ENCODE peak calls at places on chromosomes 6 and 20, in nine cellular contexts. N, W, Y, V, P, F, I, K and Q are unnamed samples.

GRCh38 chr20:45359069-45359405 is 3.9 kb upstream of the SYS1 start:
- DNase-seq in V (no peak), P (peak), I (no peak), F (peak), Y (no peak), K (peak), W (no peak), N (no peak), Q (no peak)

GRCh38 chr20:58911970-58912369 is 59.5 kb downstream of the GNAS start:
- DNase-seq in I (no peak), F (no peak), W (no peak), P (no peak), N (no peak), Y (no peak), V (no peak), K (no peak), Q (no peak)

GRCh38 chr20:4951299-4951698 is 50.0 kb downstream of the SLC23A2 start:
- DNase-seq in Y (no peak), W (no peak), P (peak), V (no peak), F (no peak), K (peak), N (peak), I (no peak), Q (no peak)

GRCh38 chr6:27752038-27752885 is 159.9 kb downstream of the OR2B2 start:
- DNase-seq in F (peak), Y (peak), K (peak), N (peak), I (peak), P (peak), V (peak), W (no peak), Q (peak)

GRCh38 chr6:28167068-28167467 is 25.4 kb downstream of the ZKSCAN8 start:
- DNase-seq in V (no peak), N (peak), F (no peak), I (no peak), P (peak), K (peak), Y (no peak), W (no peak), Q (no peak)

GRCh38 chr6:13079096-13079758 is 249.1 kb downstream of the TBC1D7 start:
- DNase-seq in V (no peak), F (no peak), I (no peak), Y (no peak), K (no peak), P (no peak), N (no peak), W (no peak), Q (no peak)

GRCh38 chr6:133502451-133503259 is 261.5 kb downstream of the EYA4 start:
- DNase-seq in P (peak), N (peak), F (peak), V (no peak), K (peak), W (no peak), Y (no peak), I (no peak), Q (no peak)

GRCh38 chr20:40689100-40689942 is at the start of gene MAFB:
- DNase-seq in W (peak), Y (peak), P (peak), F (peak), I (no peak), V (no peak), K (peak), N (no peak), Q (peak)

GRCh38 chr20:4154958-4155411 is 139.6 kb upstream of the RNF24 start:
- DNase-seq in P (no peak), W (no peak), F (no peak), N (no peak), K (no peak), Y (no peak), V (no peak), I (no peak), Q (no peak)

GRCh38 chr6:86537311-86537861 is 399.9 kb upstream of the HTR1E start:
- DNase-seq in V (no peak), K (no peak), N (no peak), F (no peak), I (no peak), P (no peak), Y (no peak), W (no peak), Q (no peak)

GRCh38 chr20:1524004-1524403 is 32.8 kb upstream of the SIRPB2 start:
- DNase-seq in K (no peak), I (no peak), W (no peak), F (no peak), N (peak), P (no peak), V (no peak), Y (no peak), Q (no peak)

GRCh38 chr6:112216699-112217551 is 37.4 kb downstream of the LAMA4 start:
- DNase-seq in V (peak), Y (no peak), F (no peak), N (peak), P (peak), K (peak), I (no peak), W (no peak), Q (no peak)

GRCh38 chr6:111552241-111552744 is 53.4 kb downstream of the TRAF3IP2 start:
- DNase-seq in K (peak), W (no peak), N (peak), F (peak), Y (peak), V (peak), I (no peak), P (peak), Q (peak)

GRCh38 chr6:148203970-148204369 is 138.7 kb upstream of the SASH1 start:
- DNase-seq in I (peak), F (no peak), Y (no peak), K (peak), P (peak), W (no peak), V (no peak), N (no peak), Q (no peak)

DNA sequence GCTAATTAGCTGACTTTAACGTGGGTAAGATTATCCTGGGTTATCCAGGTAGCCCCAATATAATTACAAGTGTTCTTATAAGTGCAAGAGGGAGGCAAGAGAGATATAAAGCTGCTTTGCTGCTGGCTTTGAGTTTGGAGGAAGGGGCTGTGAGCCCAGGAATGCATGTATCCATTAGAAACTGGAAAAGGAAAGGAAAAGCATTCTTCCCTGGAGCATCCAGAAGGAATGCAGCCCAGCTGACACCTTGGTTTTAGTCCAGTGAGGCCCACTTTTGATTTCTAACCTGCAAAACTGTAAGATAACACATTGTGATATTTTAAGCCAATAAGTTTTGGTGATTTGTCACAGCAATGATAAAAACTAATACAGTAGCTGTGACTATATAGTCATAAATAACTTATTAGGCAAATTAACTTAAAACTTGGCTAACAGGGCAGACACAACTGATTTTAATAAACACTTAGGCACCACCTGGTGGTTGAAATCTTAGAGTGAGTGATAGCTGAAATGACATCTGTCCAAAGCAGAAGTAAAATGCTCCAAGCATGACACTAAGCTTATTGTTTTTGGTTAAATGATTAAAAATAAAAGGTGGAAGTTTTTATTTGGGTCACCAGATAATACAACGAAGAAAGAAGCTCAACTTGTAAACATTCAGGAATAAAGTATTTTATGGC is 35.6 kb downstream of the ADGRF4 start:
- DNase-seq in Y (no peak), K (peak), I (peak), F (no peak), P (peak), V (no peak), W (no peak), N (no peak), Q (no peak)
- TF ChIP-seq CTCF in Y (no peak), K (peak), I (peak), F (no peak), P (no peak), V (peak), W (no peak), N (peak), Q (peak)

DNA sequence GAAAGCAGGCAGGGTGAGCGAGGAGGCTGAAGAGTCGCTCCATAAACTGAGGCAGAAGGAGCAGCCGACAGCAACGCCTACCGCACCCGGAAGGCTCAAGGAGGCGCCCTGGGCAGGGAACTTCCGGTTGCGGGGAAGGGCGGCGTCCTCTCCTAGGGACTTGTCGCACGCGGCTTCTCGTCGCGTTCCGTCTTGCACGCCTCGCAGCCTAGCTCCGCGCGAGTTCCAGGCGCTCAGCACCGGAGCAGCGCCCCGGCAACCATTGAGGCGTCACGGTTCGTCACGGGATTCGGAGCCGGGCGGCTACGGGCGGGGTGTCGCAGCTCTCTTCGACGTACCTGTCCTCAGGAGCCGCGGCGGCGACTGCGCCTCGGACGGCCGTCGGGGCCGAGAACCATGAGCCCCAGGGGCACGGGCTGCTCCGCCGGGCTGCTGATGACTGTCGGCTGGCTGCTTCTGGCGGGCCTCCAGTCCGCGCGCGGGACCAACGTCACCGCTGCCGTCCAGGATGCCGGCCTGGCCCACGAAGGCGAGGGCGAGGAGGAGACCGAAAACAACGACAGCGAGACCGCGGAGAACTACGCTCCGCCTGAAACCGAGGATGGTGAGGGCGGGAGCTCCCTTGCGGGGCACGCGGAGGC is at the start of gene SPACA1:
- DNase-seq in N (no peak), Y (peak), V (no peak), K (no peak), W (no peak), P (no peak), F (no peak), I (no peak), Q (no peak)
- TF ChIP-seq CTCF in N (no peak), Y (no peak), V (no peak), K (no peak), W (no peak), P (no peak), F (no peak), I (no peak), Q (no peak)

GRCh38 chr6:34152042-34152524 is 6.2 kb upstream of the GRM4 start:
- DNase-seq in W (no peak), N (no peak), P (no peak), K (no peak), F (peak), I (no peak), Y (peak), V (no peak), Q (no peak)
- TF ChIP-seq CTCF in W (no peak), N (no peak), P (no peak), K (no peak), F (no peak), I (no peak), Y (no peak), V (no peak), Q (no peak)

GRCh38 chr6:15791401-15792137 is 128.7 kb upstream of the DTNBP1 start:
- DNase-seq in P (no peak), F (no peak), K (no peak), I (no peak), N (no peak), W (no peak), Y (no peak), V (no peak), Q (no peak)
- TF ChIP-seq CTCF in P (no peak), F (no peak), K (no peak), I (no peak), N (no peak), W (no peak), Y (no peak), V (no peak), Q (no peak)

GRCh38 chr6:117502580-117502979 is 20.1 kb downstream of the DCBLD1 start:
- DNase-seq in V (no peak), K (peak), F (no peak), Y (no peak), W (no peak), N (no peak), P (peak), I (no peak), Q (no peak)
- TF ChIP-seq CTCF in V (no peak), K (no peak), F (no peak), Y (no peak), W (no peak), N (no peak), P (no peak), I (no peak), Q (no peak)

GRCh38 chr6:20251525-20251924 is 39.3 kb upstream of the MBOAT1 start:
- DNase-seq in F (no peak), I (no peak), N (no peak), K (no peak), V (no peak), P (no peak), Y (no peak), W (no peak), Q (no peak)

GRCh38 chr6:20242397-20242796 is 30.1 kb upstream of the MBOAT1 start:
- DNase-seq in I (no peak), P (no peak), K (no peak), F (no peak), W (no peak), V (no peak), Y (no peak), N (no peak), Q (no peak)

GRCh38 chr6:20243288-20243687 is 31.0 kb upstream of the MBOAT1 start:
- DNase-seq in V (no peak), W (no peak), K (no peak), N (no peak), Y (no peak), P (no peak), F (no peak), I (no peak), Q (no peak)

GRCh38 chr6:20241102-20241501 is 28.8 kb upstream of the MBOAT1 start:
- DNase-seq in K (no peak), F (no peak), I (no peak), W (no peak), N (no peak), P (no peak), V (no peak), Y (no peak), Q (no peak)

GRCh38 chr6:20246107-20246506 is 33.8 kb upstream of the MBOAT1 start:
- DNase-seq in F (no peak), I (no peak), W (no peak), N (no peak), Y (no peak), P (no peak), V (no peak), K (no peak), Q (no peak)
- TF ChIP-seq CTCF in F (no peak), I (no peak), W (no peak), N (no peak), Y (no peak), P (no peak), V (no peak), K (no peak), Q (no peak)

GRCh38 chr6:30259140-30260035 is 46.2 kb upstream of the TRIM26 start:
- DNase-seq in K (peak), W (peak), N (peak), I (peak), Y (peak), V (peak), F (peak), P (peak), Q (peak)
- TF ChIP-seq CTCF in K (peak), W (no peak), N (peak), I (peak), Y (no peak), V (peak), F (no peak), P (peak), Q (peak)

GRCh38 chr6:24867104-24867703 is 68.5 kb upstream of the ARMH2 start:
- DNase-seq in F (no peak), I (no peak), K (no peak), W (no peak), Y (no peak), N (no peak), P (no peak), V (no peak), Q (no peak)
- TF ChIP-seq CTCF in F (no peak), I (no peak), K (no peak), W (peak), Y (no peak), N (no peak), P (no peak), V (no peak), Q (no peak)

DNA sequence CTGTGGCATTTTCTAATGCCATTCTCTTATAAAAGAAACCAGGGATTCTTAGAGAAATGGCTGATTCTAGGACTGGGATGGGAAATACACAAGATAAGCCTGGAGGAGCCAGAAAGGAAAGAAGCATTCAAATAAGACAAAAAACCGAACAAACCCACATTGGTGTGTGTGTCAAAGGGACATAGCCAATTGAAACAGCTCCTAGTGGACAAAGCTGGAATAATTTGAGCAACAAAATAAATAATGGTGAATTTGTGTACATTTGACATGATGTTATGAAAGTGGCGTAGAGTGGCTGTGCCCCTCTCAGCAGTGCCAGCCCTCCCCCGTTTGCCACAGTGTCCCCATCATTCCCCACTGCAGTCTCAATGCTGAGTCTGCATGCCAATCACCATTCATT is 55.5 kb downstream of the B3GAT2 start:
- DNase-seq in V (no peak), Y (no peak), P (peak), F (no peak), I (no peak), K (peak), N (peak), W (no peak), Q (no peak)
- TF ChIP-seq CTCF in V (peak), Y (no peak), P (peak), F (no peak), I (peak), K (peak), N (peak), W (peak), Q (peak)